ENCODE peak calls at places on chromosomes 11 and 22, in four cellular contexts. W is EL, Z is C1 segment of cervical spinal cord, T is dermis blood vessel endothelial cell. J is an unnamed sample.

GRCh38 chr11:115780625-115781024 is 276.4 kb upstream of the CADM1 start:
- DNase-seq in Z (no peak), W (no peak), T (no peak), J (no peak)

GRCh38 chr11:43905788-43906187 is 25.2 kb downstream of the ALKBH3 start:
- DNase-seq in W (no peak), T (peak), Z (no peak), J (no peak)

GRCh38 chr22:37746366-37747089 is 49.7 kb downstream of the TRIOBP start:
- DNase-seq in T (peak), Z (no peak), W (no peak), J (no peak)

GRCh38 chr22:42949159-42949558 is 65.8 kb downstream of the PACSIN2 start:
- DNase-seq in T (peak), W (peak), Z (no peak), J (no peak)

GRCh38 chr22:32416556-32417085 is 4.6 kb upstream of the RTCB start:
- DNase-seq in Z (no peak), T (no peak), W (no peak), J (no peak)

GRCh38 chr22:33300165-33300564 is 242.0 kb upstream of the SYN3 start:
- DNase-seq in Z (no peak), W (no peak), T (no peak), J (no peak)

GRCh38 chr11:43699879-43700278 is 19.3 kb downstream of the HSD17B12 start:
- DNase-seq in T (no peak), W (no peak), Z (no peak), J (no peak)

GRCh38 chr11:61962213-61963015 is 5.0 kb downstream of the FTH1 start:
- DNase-seq in W (no peak), T (no peak), Z (no peak), J (no peak)

GRCh38 chr11:43927925-43928707 is 14.3 kb upstream of the C11orf96 start:
- DNase-seq in Z (no peak), T (no peak), W (no peak), J (no peak)

GRCh38 chr11:8604078-8604723 is 10.2 kb upstream of the STK33 start:
- DNase-seq in T (peak), Z (no peak), W (peak), J (peak)

J was measured in sigmoid colon.